ENCODE peak calls at places on chromosomes 12 and 14, in nine cellular contexts. I is DMS79 treated with DMSO at 0.1 percent for 48 hours, F is right lobe of liver, M is ELR, C is heart left ventricle, S is lower leg skin, T is RCC 7860, A is NCI-H1694, H is AG08395. W is an unnamed sample.

GRCh38 chr14:52299692-52300278 is 14.3 kb upstream of the PTGER2 start:
- DNase-seq in I (peak), F (no peak), M (peak), C (no peak), S (no peak), T (peak), A (peak), H (peak), W (no peak)

GRCh38 chr12:10182662-10183061 is 3.8 kb downstream of the TMEM52B start:
- DNase-seq in I (no peak), F (no peak), M (peak), C (no peak), S (no peak), T (peak), A (no peak), H (peak), W (no peak)

GRCh38 chr12:21984375-21984774 is 43.1 kb upstream of the ABCC9 start:
- DNase-seq in I (no peak), F (no peak), M (no peak), C (no peak), S (no peak), T (no peak), A (no peak), H (no peak), W (no peak)

GRCh38 chr12:10409387-10409786 is at the start of gene KLRC4:
- DNase-seq in I (no peak), F (no peak), M (peak), C (no peak), S (no peak), T (no peak), A (no peak), H (no peak), W (no peak)

GRCh38 chr12:113519464-113520191 is 48.0 kb upstream of the LHX5 start:
- DNase-seq in I (no peak), F (no peak), M (no peak), C (no peak), S (no peak), T (no peak), A (no peak), H (no peak), W (no peak)

GRCh38 chr14:95185033-95185432 is 27.7 kb upstream of the DICER1 start:
- DNase-seq in I (no peak), F (peak), M (no peak), C (peak), S (no peak), T (no peak), A (no peak), H (no peak), W (no peak)

GRCh38 chr14:49691031-49691430 is 1.9 kb upstream of the KLHDC1 start:
- DNase-seq in I (no peak), F (no peak), M (no peak), C (no peak), S (no peak), T (no peak), A (no peak), H (no peak), W (no peak)

GRCh38 chr12:71250186-71250585 is 92.4 kb upstream of the TSPAN8 start:
- DNase-seq in I (no peak), F (no peak), M (no peak), C (no peak), S (no peak), T (no peak), A (no peak), H (no peak), W (no peak)

GRCh38 chr14:74913986-74914573 is 9.0 kb downstream of the RPS6KL1 start:
- DNase-seq in I (peak), F (peak), M (peak), C (peak), S (peak), T (no peak), A (peak), H (peak), W (peak)

GRCh38 chr12:68042212-68042699 is 53.0 kb downstream of the IFNG-AS1 start:
- DNase-seq in I (peak), F (no peak), M (no peak), C (no peak), S (no peak), T (no peak), A (no peak), H (no peak), W (no peak)

GRCh38 chr14:55314449-55314848 is 43.2 kb downstream of the FBXO34 start:
- DNase-seq in I (no peak), F (no peak), M (no peak), C (no peak), S (no peak), T (no peak), A (no peak), H (no peak), W (no peak)

GRCh38 chr14:20413785-20414117 is 450 bp upstream of the TEP1 start:
- DNase-seq in I (no peak), F (no peak), M (peak), C (peak), S (peak), T (no peak), A (no peak), H (no peak), W (no peak)

GRCh38 chr14:32078030-32078793 is 1.1 kb downstream of the ARHGAP5 start:
- DNase-seq in I (peak), F (no peak), M (peak), C (peak), S (peak), T (peak), A (peak), H (peak), W (no peak)

GRCh38 chr14:62002636-62003035 is 240.4 kb downstream of the SNAPC1 start:
- DNase-seq in I (no peak), F (no peak), M (peak), C (no peak), S (no peak), T (no peak), A (no peak), H (no peak), W (no peak)

GRCh38 chr14:57714487-57714899 is 151.4 kb downstream of the SLC35F4 start:
- DNase-seq in I (peak), F (no peak), M (no peak), C (no peak), S (no peak), T (no peak), A (no peak), H (no peak), W (no peak)

GRCh38 chr14:103543140-103543539 is 14.1 kb downstream of the TRMT61A start:
- DNase-seq in I (peak), F (no peak), M (no peak), C (no peak), S (no peak), T (no peak), A (no peak), H (no peak), W (no peak)

GRCh38 chr14:89240414-89240813 is 176.6 kb downstream of the FOXN3 start:
- DNase-seq in I (no peak), F (no peak), M (peak), C (no peak), S (no peak), T (no peak), A (no peak), H (no peak), W (no peak)

GRCh38 chr14:56124296-56124695 is 6.1 kb downstream of the PELI2 start:
- DNase-seq in I (no peak), F (no peak), M (no peak), C (no peak), S (no peak), T (no peak), A (peak), H (peak), W (no peak)